ENCODE peak calls at places on chromosomes 12 and 14, in eight cellular contexts. E, U, X, Y, C, W, J and G are unnamed samples.

GRCh38 chr12:39764944-39765560 is 145.4 kb upstream of the ABCD2 start:
- DNase-seq in E (no peak), U (peak), X (no peak), Y (peak), C (peak), W (peak), J (no peak), G (no peak)

GRCh38 chr12:12788675-12789368 is 3.4 kb downstream of the APOLD1 start:
- DNase-seq in E (peak), U (peak), X (peak), Y (peak), C (peak), W (peak), J (no peak), G (peak)

GRCh38 chr12:106309671-106310313 is 7.3 kb downstream of the TCP11L2 start:
- DNase-seq in E (no peak), U (peak), X (no peak), Y (peak), C (peak), W (no peak), J (no peak), G (no peak)

GRCh38 chr12:116657921-116658495 is 79.9 kb downstream of the SPRING1 start:
- DNase-seq in E (no peak), U (no peak), X (no peak), Y (no peak), C (no peak), W (no peak), J (no peak), G (no peak)

GRCh38 chr12:106301241-106301610 is 1.3 kb upstream of the TCP11L2 start:
- DNase-seq in E (no peak), U (peak), X (no peak), Y (peak), C (no peak), W (peak), J (no peak), G (no peak)

GRCh38 chr12:18217981-18218380 is 43.3 kb upstream of the PIK3C2G start:
- DNase-seq in E (no peak), U (peak), X (no peak), Y (no peak), C (peak), W (no peak), J (no peak), G (no peak)

GRCh38 chr14:38329236-38329635 is 73.3 kb upstream of the CLEC14A start:
- DNase-seq in E (no peak), U (no peak), X (no peak), Y (no peak), C (no peak), W (no peak), J (no peak), G (no peak)

GRCh38 chr12:41368006-41368405 is 179.9 kb downstream of the PDZRN4 start:
- DNase-seq in E (no peak), U (peak), X (no peak), Y (peak), C (no peak), W (peak), J (no peak), G (no peak)

GRCh38 chr14:71651228-71651627 is 281.0 kb upstream of the RGS6 start:
- DNase-seq in E (no peak), U (peak), X (no peak), Y (no peak), C (peak), W (peak), J (no peak), G (no peak)

GRCh38 chr14:106691601-106692291 is 1165.4 kb downstream of the TMEM121 start:
- DNase-seq in E (peak), U (no peak), X (no peak), Y (peak), C (no peak), W (peak), J (no peak), G (peak)

GRCh38 chr14:104460920-104461651 is 118.5 kb upstream of the C14orf180 start:
- DNase-seq in E (no peak), U (no peak), X (no peak), Y (no peak), C (no peak), W (no peak), J (peak), G (no peak)

GRCh38 chr12:127723236-127723635 is 543.7 kb upstream of the TMEM132C start:
- DNase-seq in E (no peak), U (no peak), X (no peak), Y (no peak), C (no peak), W (no peak), J (no peak), G (no peak)

GRCh38 chr12:13197526-13198141 is 1.1 kb downstream of the EMP1 start:
- DNase-seq in E (no peak), U (peak), X (peak), Y (no peak), C (no peak), W (peak), J (no peak), G (no peak)

GRCh38 chr14:36279306-36280244 is 40.9 kb downstream of the MBIP start:
- DNase-seq in E (no peak), U (no peak), X (no peak), Y (no peak), C (no peak), W (no peak), J (no peak), G (no peak)

GRCh38 chr14:20998674-20999366 is at the start of gene SLC39A2:
- DNase-seq in E (no peak), U (peak), X (no peak), Y (peak), C (peak), W (peak), J (peak), G (no peak)

GRCh38 chr12:131942671-131943070 is 7.1 kb upstream of the EP400 start:
- DNase-seq in E (no peak), U (no peak), X (no peak), Y (no peak), C (no peak), W (no peak), J (no peak), G (no peak)

GRCh38 chr14:40058916-40059897 is 627.0 kb upstream of the FBXO33 start:
- DNase-seq in E (no peak), U (no peak), X (no peak), Y (no peak), C (peak), W (no peak), J (no peak), G (no peak)

GRCh38 chr14:53851394-53852056 is 105.1 kb downstream of the BMP4 start:
- DNase-seq in E (no peak), U (peak), X (no peak), Y (no peak), C (no peak), W (no peak), J (no peak), G (no peak)

GRCh38 chr12:32561931-32562341 is 117.2 kb upstream of the DNM1L start:
- DNase-seq in E (no peak), U (peak), X (no peak), Y (peak), C (no peak), W (no peak), J (no peak), G (no peak)

GRCh38 chr12:9760699-9761406 is at the start of gene CD69:
- DNase-seq in E (peak), U (no peak), X (no peak), Y (no peak), C (peak), W (peak), J (no peak), G (peak)

GRCh38 chr12:3869448-3869847 is 3.8 kb downstream of the PARP11 start:
- DNase-seq in E (no peak), U (no peak), X (no peak), Y (no peak), C (no peak), W (no peak), J (no peak), G (no peak)

GRCh38 chr14:21525995-21526671 is at the start of gene SALL2:
- DNase-seq in E (peak), U (peak), X (peak), Y (peak), C (peak), W (peak), J (no peak), G (peak)

GRCh38 chr12:124847675-124848074 is 16.0 kb downstream of the SCARB1 start:
- DNase-seq in E (no peak), U (no peak), X (peak), Y (peak), C (no peak), W (no peak), J (no peak), G (no peak)

GRCh38 chr14:60204104-60204842 is 39.1 kb upstream of the DHRS7 start:
- DNase-seq in E (no peak), U (no peak), X (no peak), Y (no peak), C (no peak), W (no peak), J (no peak), G (no peak)

GRCh38 chr14:21486640-21487087 is 9.7 kb downstream of the TOX4 start:
- DNase-seq in E (no peak), U (peak), X (no peak), Y (no peak), C (peak), W (no peak), J (no peak), G (no peak)

GRCh38 chr14:95117937-95118726 is 39.2 kb downstream of the DICER1 start:
- DNase-seq in E (no peak), U (no peak), X (no peak), Y (no peak), C (no peak), W (no peak), J (no peak), G (no peak)

GRCh38 chr14:22084393-22085281 is 411.0 kb upstream of the OR4E1 start:
- DNase-seq in E (no peak), U (peak), X (no peak), Y (peak), C (peak), W (peak), J (no peak), G (peak)

GRCh38 chr14:68199465-68200145 is 380.0 kb downstream of the RAD51B start:
- DNase-seq in E (no peak), U (peak), X (peak), Y (no peak), C (peak), W (peak), J (no peak), G (no peak)